ENCODE peak calls at places on chromosomes 2 and 18, in six cellular contexts. One of them, this sample, is unnamed.
A peak's percentile ranks its signal among the peaks of the same experiment; 100 is the strongest.

GRCh38 chr2:233419626-233420431 is 65.5 kb downstream of the DGKD start:
- DNase-seq in psoas muscle: no peak
- DNase-seq in foreskin fibroblast: peak; percentile 38
- DNase-seq in astrocyte of the spinal cord: no peak
- DNase-seq in epithelial cell of proximal tubule: no peak
- DNase-seq in suprapubic skin: no peak
- DNase-seq in this sample: no peak

GRCh38 chr2:189411860-189412259 is 29.4 kb upstream of the WDR75 start:
- DNase-seq in astrocyte of the spinal cord: peak; percentile 95
- DNase-seq in epithelial cell of proximal tubule: no peak
- DNase-seq in suprapubic skin: no peak
- DNase-seq in psoas muscle: no peak
- DNase-seq in foreskin fibroblast: peak; percentile 91
- DNase-seq in this sample: no peak

GRCh38 chr2:39874236-39874635 is 95.2 kb upstream of the THUMPD2 start:
- DNase-seq in suprapubic skin: no peak
- DNase-seq in epithelial cell of proximal tubule: no peak
- DNase-seq in foreskin fibroblast: no peak
- DNase-seq in psoas muscle: no peak
- DNase-seq in astrocyte of the spinal cord: no peak
- DNase-seq in this sample: no peak

GRCh38 chr2:33062665-33063249 is 116.0 kb downstream of the LTBP1 start:
- DNase-seq in psoas muscle: no peak
- DNase-seq in suprapubic skin: no peak
- DNase-seq in epithelial cell of proximal tubule: no peak
- DNase-seq in astrocyte of the spinal cord: peak; percentile 46
- DNase-seq in foreskin fibroblast: no peak
- DNase-seq in this sample: no peak

GRCh38 chr18:38966846-38967245 is 1401.2 kb upstream of the CELF4 start:
- DNase-seq in foreskin fibroblast: peak; percentile 7
- DNase-seq in psoas muscle: no peak
- DNase-seq in epithelial cell of proximal tubule: no peak
- DNase-seq in astrocyte of the spinal cord: no peak
- DNase-seq in suprapubic skin: no peak
- DNase-seq in this sample: no peak

GRCh38 chr2:70902067-70902442 is 33.6 kb upstream of the ATP6V1B1 start:
- DNase-seq in psoas muscle: no peak
- DNase-seq in epithelial cell of proximal tubule: no peak
- DNase-seq in foreskin fibroblast: no peak
- DNase-seq in astrocyte of the spinal cord: no peak
- DNase-seq in suprapubic skin: no peak
- DNase-seq in this sample: no peak

GRCh38 chr18:22983175-22983574 is 50.0 kb downstream of the RBBP8 start:
- DNase-seq in psoas muscle: no peak
- DNase-seq in suprapubic skin: no peak
- DNase-seq in foreskin fibroblast: peak; percentile 63
- DNase-seq in astrocyte of the spinal cord: peak; percentile 66
- DNase-seq in epithelial cell of proximal tubule: no peak
- DNase-seq in this sample: no peak

GRCh38 chr2:159073256-159073655 is 104.8 kb downstream of the TANC1 start:
- DNase-seq in suprapubic skin: no peak
- DNase-seq in epithelial cell of proximal tubule: no peak
- DNase-seq in psoas muscle: no peak
- DNase-seq in astrocyte of the spinal cord: peak; percentile 68
- DNase-seq in foreskin fibroblast: peak; percentile 58
- DNase-seq in this sample: no peak

DNA sequence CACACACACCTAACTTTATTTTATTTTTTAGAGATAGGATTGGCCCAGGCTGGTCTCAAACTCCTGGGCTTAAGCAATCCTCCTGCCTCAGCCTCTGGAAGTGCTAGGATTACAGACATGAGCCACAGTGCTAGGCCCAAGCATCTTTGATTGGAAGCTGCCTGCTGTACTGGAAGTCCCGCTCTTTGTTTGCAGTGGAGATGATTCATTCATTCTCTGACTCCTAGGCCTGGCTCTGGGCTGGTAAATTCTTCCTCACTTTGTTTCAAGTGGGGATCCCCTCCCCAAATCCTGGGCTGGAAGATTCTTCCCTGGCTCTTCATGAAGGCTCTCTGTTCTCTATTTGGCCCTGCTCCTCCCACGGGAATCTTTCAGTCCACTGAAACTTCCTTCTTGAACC is 81.9 kb downstream of the NEURL3 start:
- DNase-seq in epithelial cell of proximal tubule: no peak
- DNase-seq in foreskin fibroblast: no peak
- DNase-seq in psoas muscle: no peak
- DNase-seq in astrocyte of the spinal cord: no peak
- DNase-seq in suprapubic skin: no peak
- DNase-seq in this sample: no peak
- TF ChIP-seq CTCF in epithelial cell of proximal tubule: no peak
- TF ChIP-seq CTCF in foreskin fibroblast: no peak
- TF ChIP-seq CTCF in psoas muscle: no peak
- TF ChIP-seq CTCF in astrocyte of the spinal cord: no peak
- TF ChIP-seq CTCF in suprapubic skin: no peak
- TF ChIP-seq CTCF in this sample: no peak

GRCh38 chr2:95728878-95729511 is 137.2 kb downstream of the TRIM43 start:
- DNase-seq in foreskin fibroblast: peak; percentile 92
- DNase-seq in epithelial cell of proximal tubule: peak; percentile 62
- DNase-seq in psoas muscle: peak; percentile 50
- DNase-seq in suprapubic skin: peak; percentile 74
- DNase-seq in astrocyte of the spinal cord: peak; percentile 89
- DNase-seq in this sample: peak; percentile 67
- TF ChIP-seq CTCF in foreskin fibroblast: peak; percentile 55
- TF ChIP-seq CTCF in epithelial cell of proximal tubule: peak; percentile 77
- TF ChIP-seq CTCF in psoas muscle: peak; percentile 56
- TF ChIP-seq CTCF in suprapubic skin: peak; percentile 49
- TF ChIP-seq CTCF in astrocyte of the spinal cord: peak; percentile 56
- TF ChIP-seq CTCF in this sample: peak; percentile 60

GRCh38 chr2:145548479-145548878 is 1028.6 kb upstream of the ZEB2 start:
- DNase-seq in suprapubic skin: no peak
- DNase-seq in foreskin fibroblast: no peak
- DNase-seq in epithelial cell of proximal tubule: no peak
- DNase-seq in astrocyte of the spinal cord: no peak
- DNase-seq in psoas muscle: no peak
- DNase-seq in this sample: no peak

GRCh38 chr2:145543856-145544255 is 1023.9 kb upstream of the ZEB2 start:
- DNase-seq in suprapubic skin: no peak
- DNase-seq in astrocyte of the spinal cord: no peak
- DNase-seq in psoas muscle: no peak
- DNase-seq in epithelial cell of proximal tubule: no peak
- DNase-seq in foreskin fibroblast: no peak
- DNase-seq in this sample: no peak

GRCh38 chr2:145547620-145548019 is 1027.7 kb upstream of the ZEB2 start:
- DNase-seq in foreskin fibroblast: no peak
- DNase-seq in epithelial cell of proximal tubule: no peak
- DNase-seq in suprapubic skin: no peak
- DNase-seq in psoas muscle: no peak
- DNase-seq in astrocyte of the spinal cord: no peak
- DNase-seq in this sample: no peak

GRCh38 chr2:145543155-145543554 is 1023.2 kb upstream of the ZEB2 start:
- DNase-seq in epithelial cell of proximal tubule: no peak
- DNase-seq in astrocyte of the spinal cord: no peak
- DNase-seq in psoas muscle: no peak
- DNase-seq in foreskin fibroblast: peak; percentile 54
- DNase-seq in suprapubic skin: no peak
- DNase-seq in this sample: no peak

DNA sequence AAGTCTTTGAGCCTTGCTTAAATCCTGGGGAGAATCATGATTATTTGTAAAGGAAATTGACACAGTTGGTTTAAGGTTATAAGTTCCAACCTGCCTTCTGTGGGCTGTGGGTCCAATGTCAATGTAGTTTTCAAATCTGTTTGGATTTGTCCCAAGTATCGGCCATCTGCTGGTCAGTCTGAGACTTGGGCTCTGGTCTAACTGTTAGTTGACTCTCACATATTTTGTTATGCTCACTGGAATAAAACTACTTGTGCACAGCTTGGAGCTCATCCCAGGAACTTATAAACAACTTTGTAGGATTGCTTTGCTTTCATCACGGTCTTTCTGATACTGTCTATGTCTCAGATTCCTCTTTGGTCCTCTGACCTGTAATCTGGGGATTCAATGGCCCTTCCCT is 1026.2 kb upstream of the ZEB2 start:
- DNase-seq in epithelial cell of proximal tubule: no peak
- DNase-seq in psoas muscle: no peak
- DNase-seq in foreskin fibroblast: peak; percentile 45
- DNase-seq in astrocyte of the spinal cord: peak; percentile 31
- DNase-seq in suprapubic skin: no peak
- DNase-seq in this sample: no peak
- TF ChIP-seq CTCF in epithelial cell of proximal tubule: peak; percentile 41
- TF ChIP-seq CTCF in psoas muscle: no peak
- TF ChIP-seq CTCF in foreskin fibroblast: peak; percentile 42
- TF ChIP-seq CTCF in astrocyte of the spinal cord: peak; percentile 40
- TF ChIP-seq CTCF in suprapubic skin: no peak
- TF ChIP-seq CTCF in this sample: no peak

GRCh38 chr2:208077286-208077685 is 47.0 kb downstream of the CRYGD start:
- DNase-seq in psoas muscle: no peak
- DNase-seq in suprapubic skin: no peak
- DNase-seq in foreskin fibroblast: no peak
- DNase-seq in epithelial cell of proximal tubule: no peak
- DNase-seq in astrocyte of the spinal cord: peak; percentile 45
- DNase-seq in this sample: no peak
- TF ChIP-seq CTCF in psoas muscle: no peak
- TF ChIP-seq CTCF in suprapubic skin: no peak
- TF ChIP-seq CTCF in foreskin fibroblast: no peak
- TF ChIP-seq CTCF in epithelial cell of proximal tubule: no peak
- TF ChIP-seq CTCF in astrocyte of the spinal cord: no peak
- TF ChIP-seq CTCF in this sample: no peak

DNA sequence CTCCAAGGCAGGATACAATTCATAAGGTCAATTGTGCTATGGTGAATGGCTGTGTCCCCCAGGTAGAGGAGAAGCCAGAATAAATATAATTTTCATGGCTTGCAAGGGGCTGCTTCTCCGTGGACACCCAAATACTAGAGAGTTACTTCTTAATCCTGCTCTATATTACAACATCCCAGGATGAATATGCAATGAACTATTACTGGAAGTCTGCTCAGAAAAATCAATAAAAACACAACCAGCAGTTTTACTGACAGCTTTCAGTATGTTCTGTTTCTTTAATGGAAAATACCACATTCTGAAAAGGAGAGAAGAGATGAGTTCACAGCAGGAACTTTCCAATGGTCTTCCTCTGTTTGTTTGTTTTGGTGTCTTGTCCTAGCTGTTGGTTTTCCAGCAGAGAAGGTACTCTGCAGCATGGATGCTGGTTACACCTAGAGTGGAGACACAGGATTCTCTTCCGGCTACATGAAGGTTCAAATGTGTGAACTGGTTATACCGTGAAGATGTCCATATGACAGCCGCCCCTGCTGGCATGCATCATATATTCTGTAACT is 213.0 kb downstream of the PID1 start:
- DNase-seq in psoas muscle: no peak
- DNase-seq in astrocyte of the spinal cord: no peak
- DNase-seq in suprapubic skin: no peak
- DNase-seq in foreskin fibroblast: no peak
- DNase-seq in epithelial cell of proximal tubule: no peak
- DNase-seq in this sample: no peak
- TF ChIP-seq CTCF in psoas muscle: no peak
- TF ChIP-seq CTCF in astrocyte of the spinal cord: no peak
- TF ChIP-seq CTCF in suprapubic skin: no peak
- TF ChIP-seq CTCF in foreskin fibroblast: no peak
- TF ChIP-seq CTCF in epithelial cell of proximal tubule: no peak
- TF ChIP-seq CTCF in this sample: no peak